ENCODE peak calls at places on chromosomes 6 and 20, in seven cellular contexts. Y is CD4-positive, alpha-beta memory T cell; M is cardiac muscle cell; K is pancreas; A is ovary; I is H7; D is upper lobe of right lung. W is an unnamed sample.

GRCh38 chr6:41894366-41895299 is 542 bp downstream of the USP49 start:
- DNase-seq in I (no peak), A (peak), K (peak), D (no peak), M (peak), Y (peak), W (no peak)

GRCh38 chr6:138032571-138032970 is 74.6 kb downstream of the PERP start:
- DNase-seq in A (no peak), K (no peak), D (no peak), I (no peak), M (no peak), Y (no peak), W (no peak)

GRCh38 chr6:127118505-127119360 is at the start of gene RSPO3:
- DNase-seq in A (peak), K (no peak), I (no peak), M (peak), D (peak), Y (no peak), W (peak)

GRCh38 chr6:22442826-22443225 is 126.5 kb upstream of the HDGFL1 start:
- DNase-seq in D (no peak), K (no peak), I (no peak), M (no peak), A (peak), Y (no peak), W (no peak)

GRCh38 chr6:146785001-146785585 is 186.3 kb downstream of the ADGB start:
- DNase-seq in D (no peak), I (peak), Y (peak), A (no peak), M (peak), K (no peak), W (no peak)

GRCh38 chr6:27138837-27139752 is 108.4 kb upstream of the PRSS16 start:
- DNase-seq in K (peak), A (no peak), D (peak), Y (peak), M (peak), I (peak), W (peak)

GRCh38 chr6:6905961-6906518 is 201.7 kb upstream of the RREB1 start:
- DNase-seq in A (no peak), I (no peak), D (no peak), K (no peak), M (peak), Y (no peak), W (no peak)

GRCh38 chr6:109096198-109096597 is 891 bp downstream of the CEP57L1 start:
- DNase-seq in I (no peak), K (no peak), M (no peak), Y (no peak), A (no peak), D (no peak), W (no peak)

GRCh38 chr6:44672838-44673237 is 285.3 kb downstream of the CDC5L start:
- DNase-seq in I (no peak), K (no peak), Y (no peak), D (no peak), M (no peak), A (no peak), W (no peak)

GRCh38 chr20:38833857-38834164 is 28.3 kb downstream of the PPP1R16B start:
- DNase-seq in D (no peak), A (no peak), K (no peak), Y (peak), M (no peak), I (peak), W (no peak)

GRCh38 chr6:80543151-80543550 is 436.7 kb downstream of the BCKDHB start:
- DNase-seq in D (no peak), M (no peak), K (no peak), I (no peak), A (no peak), Y (no peak), W (no peak)

GRCh38 chr20:30812739-30813411 is 444.6 kb upstream of the DEFB115 start:
- DNase-seq in A (no peak), M (no peak), I (peak), Y (no peak), K (no peak), D (no peak), W (no peak)

GRCh38 chr6:66103354-66103753 is 396.3 kb upstream of the EYS start:
- DNase-seq in A (no peak), K (no peak), D (no peak), Y (no peak), M (peak), I (no peak), W (no peak)

GRCh38 chr6:169212897-169213813 is 40.5 kb downstream of the THBS2 start:
- DNase-seq in Y (peak), K (peak), A (peak), I (peak), D (peak), M (peak), W (peak)

GRCh38 chr20:58900292-58900931 is 47.9 kb downstream of the GNAS start:
- DNase-seq in Y (no peak), I (no peak), K (no peak), D (no peak), A (no peak), M (no peak), W (no peak)

GRCh38 chr6:148864941-148865340 is 118.1 kb downstream of the UST start:
- DNase-seq in K (no peak), M (no peak), D (no peak), A (no peak), I (no peak), Y (no peak), W (no peak)

GRCh38 chr6:17640477-17640917 is 40.4 kb downstream of the FAM8A1 start:
- DNase-seq in K (no peak), M (no peak), D (no peak), I (no peak), A (no peak), Y (no peak), W (no peak)

GRCh38 chr6:47206626-47207025 is 103.1 kb downstream of the TNFRSF21 start:
- DNase-seq in Y (no peak), A (no peak), K (no peak), M (no peak), I (no peak), D (no peak), W (no peak)

GRCh38 chr6:170448317-170448716 is 104.8 kb downstream of the PSMB1 start:
- DNase-seq in M (no peak), K (no peak), A (no peak), Y (no peak), I (peak), D (peak), W (no peak)

GRCh38 chr20:48606117-48606840 is 221.5 kb downstream of the PREX1 start:
- DNase-seq in K (no peak), Y (no peak), I (no peak), M (no peak), A (peak), D (peak), W (no peak)

GRCh38 chr20:4230651-4231050 is 215.3 kb upstream of the RNF24 start:
- DNase-seq in I (peak), M (no peak), K (no peak), Y (no peak), D (no peak), A (no peak), W (no peak)

GRCh38 chr6:16258709-16259075 is 20.3 kb downstream of the GMPR start:
- DNase-seq in K (no peak), Y (no peak), D (no peak), A (no peak), M (no peak), I (no peak), W (no peak)

GRCh38 chr6:116450769-116451740 is 10.1 kb upstream of the CALHM6 start:
- DNase-seq in A (no peak), K (peak), M (no peak), I (no peak), Y (no peak), D (no peak), W (peak)

GRCh38 chr6:1832844-1833787 is 223.4 kb downstream of the FOXC1 start:
- DNase-seq in K (peak), M (no peak), I (no peak), A (peak), D (no peak), Y (no peak), W (peak)

GRCh38 chr6:118739976-118740771 is 88.8 kb upstream of the CEP85L start:
- DNase-seq in D (no peak), K (no peak), A (no peak), I (no peak), Y (no peak), M (no peak), W (no peak)

GRCh38 chr6:107491059-107491609 is 1.2 kb downstream of the SOBP start:
- DNase-seq in K (peak), M (peak), A (peak), D (peak), Y (no peak), I (peak), W (peak)

GRCh38 chr6:54737247-54737646 is 109.3 kb upstream of the FAM83B start:
- DNase-seq in M (no peak), A (no peak), D (peak), K (no peak), I (peak), Y (no peak), W (no peak)

GRCh38 chr20:64009811-64010387 is 26.1 kb upstream of the C20orf204 start:
- DNase-seq in K (no peak), A (no peak), M (no peak), D (no peak), Y (no peak), I (peak), W (no peak)

GRCh38 chr6:105593805-105594231 is 190.9 kb upstream of the PREP start:
- DNase-seq in A (no peak), M (no peak), I (no peak), D (no peak), K (no peak), Y (no peak), W (no peak)

GRCh38 chr6:144888621-144889020 is 603.5 kb downstream of the UTRN start:
- DNase-seq in Y (no peak), A (no peak), D (no peak), I (no peak), K (no peak), M (no peak), W (no peak)

GRCh38 chr20:3051385-3052019 is 5.7 kb downstream of the MRPS26 start:
- DNase-seq in Y (no peak), M (no peak), D (no peak), A (no peak), I (no peak), K (no peak), W (no peak)

GRCh38 chr20:60091284-60091683 is 133.1 kb downstream of the CDH26 start:
- DNase-seq in D (no peak), A (no peak), I (no peak), K (no peak), M (no peak), Y (no peak), W (no peak)

GRCh38 chr6:139423037-139423698 is 48.7 kb upstream of the CITED2 start:
- DNase-seq in M (no peak), D (no peak), Y (no peak), K (no peak), A (no peak), I (no peak), W (no peak)
- H3K4me3 ChIP-seq in M (no peak), D (no peak), Y (no peak), K (no peak), A (no peak), I (no peak), W (no peak)

DNA sequence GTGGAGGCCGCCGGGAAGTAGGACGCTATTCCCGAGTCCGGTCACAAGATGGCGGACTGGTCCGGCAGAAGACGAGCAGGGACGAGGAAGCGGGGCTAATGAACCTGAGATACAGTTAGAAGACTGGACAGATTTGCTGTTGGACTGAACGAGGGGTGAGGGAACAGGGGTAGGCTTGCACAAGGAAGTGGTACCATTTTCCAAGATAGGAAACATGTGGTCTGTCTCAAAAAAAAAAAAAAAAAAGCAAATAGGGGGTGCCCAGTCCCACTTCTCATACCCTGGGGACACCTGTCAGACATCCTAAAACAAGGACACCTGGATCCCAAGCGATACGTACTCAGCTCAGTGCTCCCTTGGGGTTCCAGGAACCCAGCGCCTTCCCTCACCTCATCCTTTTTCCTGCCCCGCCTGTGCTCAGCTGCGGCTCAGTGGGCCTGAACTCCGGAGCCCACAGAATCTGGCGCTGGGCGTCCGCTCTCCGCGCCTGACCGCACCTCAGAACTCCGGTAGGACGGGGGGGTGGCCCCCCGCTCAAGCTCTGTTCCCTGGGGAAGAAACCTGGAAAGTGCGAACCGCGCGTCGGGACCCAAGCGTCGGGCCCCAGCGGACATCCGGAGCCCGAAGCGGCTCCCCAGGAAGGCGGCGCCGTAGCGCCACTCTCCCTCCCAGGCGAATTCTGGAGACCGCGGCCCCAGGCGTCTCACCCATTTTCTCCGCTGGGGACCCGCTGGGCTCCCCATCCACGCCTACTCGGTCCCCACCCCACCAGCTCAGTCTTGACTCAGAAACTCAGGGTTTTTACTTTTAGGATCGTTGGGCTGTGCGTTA is at the start of gene LY6G5C:
- DNase-seq in M (peak), K (peak), D (peak), Y (peak), I (peak), A (peak), W (peak)
- H3K4me3 ChIP-seq in M (peak), K (peak), D (peak), Y (peak), I (peak), A (peak), W (no peak)

GRCh38 chr6:142868917-142869316 is 76.1 kb downstream of the HIVEP2 start:
- DNase-seq in M (no peak), Y (no peak), A (no peak), K (peak), I (no peak), D (no peak), W (no peak)

GRCh38 chr6:142867355-142867801 is 77.6 kb downstream of the HIVEP2 start:
- DNase-seq in Y (no peak), K (no peak), I (no peak), M (no peak), D (no peak), A (no peak), W (no peak)

GRCh38 chr6:142870787-142871371 is 74.1 kb downstream of the HIVEP2 start:
- DNase-seq in D (no peak), M (no peak), Y (no peak), A (no peak), I (no peak), K (no peak), W (no peak)

GRCh38 chr6:142871910-142872331 is 73.1 kb downstream of the HIVEP2 start:
- DNase-seq in I (no peak), M (no peak), K (peak), A (no peak), D (no peak), Y (peak), W (peak)

DNA sequence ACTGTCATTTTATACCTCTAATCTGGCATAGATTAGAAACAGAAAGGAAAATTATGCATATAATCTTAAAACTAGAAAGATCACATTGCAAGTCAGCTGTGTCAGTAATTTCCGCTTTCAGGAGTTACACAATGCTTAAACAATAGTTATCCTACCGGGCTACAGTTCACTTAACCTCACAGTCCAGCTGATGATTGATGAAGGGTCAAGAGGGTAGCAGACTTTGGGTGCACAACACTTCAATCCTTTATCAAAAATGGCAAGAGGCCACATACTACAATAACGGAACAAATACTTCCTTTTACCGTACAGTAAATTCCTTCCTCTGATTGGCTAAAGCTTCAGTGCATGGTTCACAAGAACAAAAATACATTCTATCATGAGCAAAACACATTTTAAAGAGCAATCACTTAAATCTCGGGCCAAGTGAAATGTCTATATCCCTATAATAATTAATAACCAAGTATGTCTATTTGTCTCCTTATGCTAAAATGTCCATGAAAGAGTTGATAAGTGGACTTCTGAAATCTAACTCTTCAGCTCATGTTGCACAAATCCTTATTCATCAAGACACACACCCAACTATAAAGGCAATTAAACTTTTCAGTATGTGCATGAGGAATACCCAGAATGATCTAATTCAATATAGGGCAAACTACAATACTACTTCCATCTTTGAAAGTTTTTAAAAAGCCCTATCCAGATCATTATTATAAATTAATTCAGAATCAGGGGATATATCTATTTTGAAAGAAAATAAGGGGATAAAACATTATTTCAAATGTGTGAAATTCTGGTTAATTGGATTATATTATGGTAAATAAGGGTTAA is 76.8 kb downstream of the HIVEP2 start:
- DNase-seq in A (no peak), D (no peak), Y (no peak), M (peak), K (no peak), I (no peak), W (no peak)
- H3K4me3 ChIP-seq in A (no peak), D (peak), Y (no peak), M (no peak), K (no peak), I (no peak), W (no peak)

GRCh38 chr6:90169328-90169886 is 127.2 kb downstream of the BACH2 start:
- DNase-seq in A (no peak), M (peak), I (no peak), D (no peak), Y (no peak), K (no peak), W (no peak)
- H3K4me3 ChIP-seq in A (no peak), M (no peak), I (no peak), D (no peak), Y (no peak), K (no peak), W (no peak)

GRCh38 chr6:29553268-29554057 is 6.1 kb downstream of the UBD start:
- DNase-seq in A (no peak), I (peak), M (peak), D (peak), K (peak), Y (peak), W (peak)
- H3K4me3 ChIP-seq in A (peak), I (peak), M (peak), D (peak), K (peak), Y (peak), W (no peak)

GRCh38 chr6:32192608-32193039 is at the start of gene GPSM3:
- DNase-seq in D (peak), Y (peak), M (no peak), A (peak), I (peak), K (peak), W (peak)

GRCh38 chr6:32190054-32190945 is at the start of gene PBX2:
- DNase-seq in Y (peak), M (peak), I (peak), A (peak), D (peak), K (peak), W (peak)

GRCh38 chr6:32190946-32191677 is 1.1 kb upstream of the PBX2 start:
- DNase-seq in M (no peak), A (peak), I (no peak), K (no peak), Y (no peak), D (no peak), W (no peak)

GRCh38 chr6:32189742-32190053 is 304 bp downstream of the PBX2 start:
- DNase-seq in M (no peak), D (no peak), K (peak), I (peak), Y (no peak), A (peak), W (no peak)

DNA sequence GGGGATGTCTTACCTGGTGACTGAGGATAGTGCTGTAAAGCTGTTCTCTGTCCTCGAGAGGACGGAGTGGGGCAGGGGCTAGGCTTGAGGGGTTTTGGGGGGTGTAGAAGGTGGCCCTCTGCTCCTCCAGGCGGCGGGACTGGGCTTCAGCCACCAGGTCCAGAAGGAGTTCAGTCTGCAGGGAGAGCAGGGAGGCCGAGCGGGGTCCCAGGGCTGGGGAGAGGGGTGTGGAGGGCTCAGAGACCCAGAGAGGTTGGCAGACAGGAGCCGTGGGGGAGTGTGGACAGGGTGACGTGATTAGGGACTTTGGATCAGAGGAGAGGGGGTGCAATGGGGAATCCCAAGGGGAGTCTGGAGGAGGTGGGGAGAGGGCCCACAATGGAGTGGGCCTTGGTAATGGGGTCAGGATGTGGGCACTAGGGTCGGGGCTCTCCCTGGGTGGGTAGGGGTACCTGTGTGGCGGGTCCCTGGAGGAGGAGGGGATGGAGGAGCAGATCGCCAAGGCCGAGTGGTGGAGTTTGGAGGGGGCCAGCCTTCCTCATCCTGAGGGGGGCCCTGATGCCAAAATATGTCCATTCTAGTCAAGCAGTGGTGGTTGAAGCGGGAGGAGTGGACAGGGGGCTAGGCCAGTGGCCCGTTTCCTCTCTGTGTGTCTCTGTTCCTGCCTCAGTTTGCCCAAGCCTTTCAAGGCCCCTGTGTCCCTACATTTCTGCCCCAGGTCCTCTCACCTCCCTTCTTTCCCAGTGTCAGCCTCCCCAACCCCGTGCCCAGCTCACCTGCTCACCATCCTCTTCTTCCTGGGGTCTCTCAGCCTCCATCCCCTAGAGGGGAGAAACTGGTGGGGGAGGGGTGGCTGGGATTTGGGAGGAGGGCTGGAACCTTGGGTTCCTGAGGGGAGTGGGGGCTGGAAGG is 491 bp downstream of the GPSM3 start:
- DNase-seq in I (no peak), M (no peak), K (peak), Y (no peak), D (no peak), A (peak), W (peak)
- H3K4me3 ChIP-seq in I (peak), M (no peak), K (no peak), Y (peak), D (peak), A (no peak), W (no peak)

GRCh38 chr6:28586273-28586672 is 60.6 kb downstream of the GPX5 start:
- DNase-seq in A (no peak), M (no peak), Y (no peak), I (peak), D (no peak), K (no peak), W (no peak)
- H3K4me3 ChIP-seq in A (peak), M (peak), Y (no peak), I (peak), D (peak), K (peak), W (no peak)

W was measured in mucosa of descending colon.